ENCODE peak calls at places on chromosomes 5 and 9, in four cellular contexts. Q is aorta, A is colonic mucosa, H is fibroblast of lung. T is an unnamed sample. For H3K36me3, the result is how much of the 10 kb centered on the place peaks cover.

GRCh38 chr5:80139573-80139972 is 104.4 kb downstream of the THBS4 start:
- DNase-seq in A (peak), H (no peak), Q (no peak), T (no peak)

GRCh38 chr9:33415152-33416038 is 13.0 kb upstream of the AQP7 start:
- DNase-seq in Q (peak), H (peak), A (peak), T (peak)

GRCh38 chr5:42566658-42567313 is 143.5 kb downstream of the GHR start:
- DNase-seq in A (no peak), H (peak), Q (no peak), T (no peak)

GRCh38 chr5:62621280-62621679 is 42.7 kb downstream of the LRRC70 start:
- DNase-seq in Q (no peak), H (no peak), A (no peak), T (no peak)

GRCh38 chr9:26131891-26132290 is 453.6 kb upstream of the TUSC1 start:
- DNase-seq in H (peak), Q (no peak), A (no peak), T (peak)

GRCh38 chr5:134463991-134464760 is 52.5 kb upstream of the CDKN2AIPNL start:
- DNase-seq in A (no peak), H (no peak), Q (no peak), T (peak)

GRCh38 chr5:2032432-2032831 is 149.7 kb upstream of the IRX4 start:
- DNase-seq in A (no peak), Q (no peak), H (no peak), T (no peak)

GRCh38 chr9:91775708-91776028 is 174.4 kb downstream of the ROR2 start:
- DNase-seq in A (no peak), Q (no peak), H (no peak), T (no peak)

GRCh38 chr9:98610196-98610595 is 98.5 kb downstream of the GABBR2 start:
- DNase-seq in H (peak), A (no peak), Q (no peak), T (no peak)

GRCh38 chr5:154291917-154292316 is 101.4 kb downstream of the GALNT10 start:
- DNase-seq in Q (no peak), A (no peak), H (no peak), T (no peak)

GRCh38 chr9:15139467-15139866 is 167.5 kb downstream of the TTC39B start:
- DNase-seq in Q (no peak), H (no peak), A (no peak), T (peak)

GRCh38 chr9:106722051-106722753 is 140.8 kb upstream of the ZNF462 start:
- DNase-seq in Q (no peak), A (no peak), H (no peak), T (no peak)

GRCh38 chr5:82163459-82164108 is 114.6 kb downstream of the RPS23 start:
- DNase-seq in A (no peak), Q (no peak), H (peak), T (no peak)

GRCh38 chr5:179246227-179246626 is 99.0 kb downstream of the ADAMTS2 start:
- DNase-seq in H (no peak), A (no peak), Q (no peak), T (no peak)

GRCh38 chr5:100644206-100644605 is 109.0 kb downstream of the FAM174A start:
- DNase-seq in A (no peak), H (no peak), Q (no peak), T (no peak)

GRCh38 chr9:132946624-132947295 is 2.3 kb upstream of the TSC1 start:
- DNase-seq in A (no peak), H (peak), Q (no peak), T (peak)

GRCh38 chr5:81851481-81852178 is 100.7 kb upstream of the SSBP2 start:
- DNase-seq in H (peak), Q (peak), A (peak), T (peak)

GRCh38 chr9:3741729-3742128 is 215.9 kb upstream of the RFX3 start:
- DNase-seq in Q (no peak), H (no peak), A (no peak), T (no peak)

GRCh38 chr9:128323192-128323730 is 622 bp downstream of the COQ4 start:
- DNase-seq in Q (no peak), A (no peak), H (peak), T (peak)

GRCh38 chr5:76692651-76693050 is 23.3 kb upstream of the F2R start:
- DNase-seq in A (no peak), H (no peak), Q (no peak), T (no peak)

GRCh38 chr5:76693141-76693540 is 22.8 kb upstream of the F2R start:
- DNase-seq in Q (no peak), H (no peak), A (no peak), T (no peak)

GRCh38 chr5:76695336-76695735 is 20.6 kb upstream of the F2R start:
- DNase-seq in A (no peak), H (no peak), Q (no peak), T (no peak)

GRCh38 chr5:76696254-76696653 is 19.7 kb upstream of the F2R start:
- DNase-seq in A (no peak), Q (no peak), H (no peak), T (peak)

DNA sequence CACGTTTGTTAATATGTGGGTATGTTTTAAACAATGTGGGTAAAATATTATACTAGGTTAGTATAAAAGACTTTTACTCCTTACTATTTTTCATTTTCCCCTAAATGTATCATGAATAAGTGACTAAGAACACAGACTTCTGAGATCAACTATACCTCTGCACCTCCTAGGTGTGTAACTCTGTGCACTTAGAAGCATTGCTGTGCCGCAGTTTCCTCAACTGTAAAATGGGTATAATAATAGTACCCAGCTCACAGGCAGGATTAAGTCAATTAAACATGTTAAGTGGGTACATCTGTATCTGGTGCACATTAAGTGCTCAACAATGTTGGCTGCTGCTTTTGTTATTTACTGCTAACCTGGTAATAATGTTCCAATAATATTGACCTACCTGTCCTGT is 21.6 kb upstream of the F2R start:
- DNase-seq in H (no peak), A (no peak), Q (no peak), T (no peak)
- H3K36me3 ChIP-seq in H (under half), A (under half), Q (under half), T (under half)

GRCh38 chr9:123073991-123074422 is 40.5 kb downstream of the GPR21 start:
- DNase-seq in H (peak), Q (no peak), A (no peak), T (peak)

GRCh38 chr9:123069010-123069481 is 35.6 kb downstream of the GPR21 start:
- DNase-seq in H (peak), Q (no peak), A (no peak), T (no peak)

GRCh38 chr9:123073441-123073840 is 40.0 kb downstream of the GPR21 start:
- DNase-seq in H (no peak), Q (no peak), A (no peak), T (no peak)

GRCh38 chr9:123072407-123072995 is 39.0 kb downstream of the GPR21 start:
- DNase-seq in A (no peak), Q (no peak), H (no peak), T (no peak)

GRCh38 chr9:123070210-123070609 is 36.7 kb downstream of the GPR21 start:
- DNase-seq in A (no peak), H (no peak), Q (no peak), T (no peak)
- H3K36me3 ChIP-seq in A (under half), H (under half), Q (under half), T (under half)

GRCh38 chr5:170071748-170072147 is 33.9 kb upstream of the FOXI1 start:
- DNase-seq in H (no peak), A (no peak), Q (no peak), T (no peak)
- H3K36me3 ChIP-seq in H (under half), A (under half), Q (under half), T (under half)

DNA sequence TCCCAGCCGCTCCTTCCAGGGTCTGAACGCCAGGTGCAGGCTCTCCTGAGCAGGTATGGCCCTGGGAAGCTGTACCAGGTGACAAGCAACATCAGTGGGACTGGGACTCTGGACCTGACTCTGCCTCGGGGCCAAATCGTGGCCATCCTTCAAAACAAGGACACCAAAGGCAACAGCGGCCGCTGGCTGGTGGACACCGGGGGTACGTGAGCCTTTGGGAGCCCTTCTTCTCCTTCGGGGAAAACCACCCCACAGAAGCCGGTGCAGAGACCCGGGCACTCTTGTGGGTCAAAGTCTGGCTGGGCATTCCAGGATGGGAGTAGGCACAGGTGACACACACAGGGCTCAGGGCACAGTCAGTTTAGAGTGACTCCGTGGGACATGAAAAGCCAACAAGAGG is 45.8 kb downstream of the ARHGEF37 start:
- DNase-seq in Q (no peak), H (no peak), A (no peak), T (no peak)
- H3K36me3 ChIP-seq in Q (under half), H (under half), A (under half), T (under half)

GRCh38 chr9:36208521-36209253 is 18.0 kb downstream of the CLTA start:
- DNase-seq in H (no peak), Q (no peak), A (no peak), T (no peak)
- H3K36me3 ChIP-seq in H (under half), Q (under half), A (under half), T (half or more)

GRCh38 chr5:98791110-98791509 is 17.6 kb downstream of the RGMB start:
- DNase-seq in H (no peak), A (no peak), Q (no peak), T (no peak)
- H3K36me3 ChIP-seq in H (under half), A (under half), Q (under half), T (under half)

GRCh38 chr5:98904786-98905185 is 24.0 kb downstream of the CHD1 start:
- DNase-seq in A (no peak), H (peak), Q (no peak), T (peak)
- H3K36me3 ChIP-seq in A (under half), H (under half), Q (under half), T (under half)

DNA sequence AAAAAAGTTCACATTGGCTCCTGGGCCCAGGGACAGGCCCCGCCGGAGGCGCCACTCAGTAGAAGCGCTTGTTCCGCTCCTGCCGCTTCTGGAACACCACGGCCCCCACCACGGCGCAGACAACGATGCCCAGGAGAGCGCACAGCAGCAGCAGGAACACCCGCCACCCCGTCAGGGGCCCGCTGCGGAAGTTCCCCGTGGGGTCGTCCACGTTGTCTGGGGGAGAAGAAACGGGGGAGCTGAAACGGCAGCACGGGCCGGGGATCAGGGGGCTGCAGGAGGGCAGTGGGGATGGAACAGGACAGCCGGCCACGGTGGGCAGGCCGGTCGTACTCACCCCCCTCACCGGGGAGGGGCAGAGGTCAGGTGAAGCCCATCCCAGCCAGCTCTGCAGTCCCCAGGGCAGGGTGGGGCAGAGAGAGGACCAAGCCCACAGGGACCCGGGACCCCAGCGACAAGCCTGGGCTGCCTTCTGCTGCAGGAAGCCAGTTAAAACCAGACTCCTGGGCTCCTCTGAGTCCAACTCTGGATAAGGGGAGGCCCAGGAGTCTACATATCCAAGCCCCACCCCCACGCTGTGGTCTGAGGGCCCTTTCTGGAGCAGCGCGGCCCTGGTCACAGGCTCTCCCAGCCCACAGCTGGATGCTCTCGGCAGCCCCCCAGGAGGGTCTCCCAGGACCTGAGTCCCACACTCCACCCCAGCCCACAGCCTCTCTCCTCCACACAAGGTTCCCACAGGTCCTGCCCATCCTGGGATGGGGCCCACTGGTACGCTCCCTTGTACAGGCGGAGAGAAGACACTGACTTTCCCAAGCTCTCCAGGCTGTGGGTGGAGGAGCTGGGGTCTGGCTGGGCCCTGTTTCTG is 19.2 kb downstream of the LMAN2 start:
- DNase-seq in Q (no peak), A (no peak), H (no peak), T (no peak)
- H3K36me3 ChIP-seq in Q (under half), A (under half), H (under half), T (half or more)

DNA sequence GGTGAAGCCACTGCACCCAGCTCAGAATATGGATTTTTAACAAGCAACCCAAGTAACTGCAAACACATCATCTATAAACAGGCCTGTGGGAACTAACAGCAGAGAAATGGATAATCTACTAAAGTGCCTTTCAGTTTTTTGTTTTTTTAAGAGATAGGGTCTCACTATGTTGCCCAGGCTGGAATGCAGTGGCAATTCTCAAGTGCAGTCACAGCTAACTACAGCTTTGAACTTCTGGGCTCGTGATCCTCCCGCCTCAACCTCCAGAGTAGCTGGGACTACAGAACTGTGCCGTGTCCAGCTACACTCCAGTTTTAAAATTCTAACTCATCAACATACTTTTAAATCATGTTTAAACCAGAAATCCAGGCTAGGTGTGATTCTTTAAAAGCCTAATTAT is 11.9 kb downstream of the TUT7 start:
- DNase-seq in A (no peak), H (no peak), Q (no peak), T (no peak)
- H3K36me3 ChIP-seq in A (under half), H (under half), Q (under half), T (half or more)